ENCODE peak calls at places on chromosome 20, in ten cellular contexts. N is pancreas; J is left lung; Q is CD4-positive, alpha-beta T cell; A is thoracic aorta; T is heart right ventricle; X is IMR-90; D is neural progenitor cell; Z is GM23338; I is right lobe of liver. V is an unnamed sample.

GRCh38 chr20:63493563-63494020 is 5.3 kb downstream of the EEF1A2 start:
- DNase-seq in D (no peak), A (no peak), X (no peak), I (no peak), Q (no peak), N (no peak), J (peak; percentile 68), T (no peak), Z (no peak), V (no peak)

GRCh38 chr20:32277361-32278198 is at the start of gene KIF3B:
- DNase-seq in I (peak; percentile 90), X (peak; percentile 90), A (peak; percentile 66), T (peak; percentile 85), Z (peak; percentile 98), Q (peak; percentile 83), D (peak; percentile 91), N (peak; percentile 87), J (peak; percentile 92), V (peak; percentile 90)

GRCh38 chr20:41072099-41072798 is 43.6 kb downstream of the TOP1 start:
- DNase-seq in J (no peak), N (no peak), T (no peak), X (peak; percentile 88), I (no peak), Z (no peak), D (no peak), A (peak; percentile 14), Q (no peak), V (no peak)

GRCh38 chr20:32571566-32571965 is 13.6 kb downstream of the NOL4L start:
- DNase-seq in N (no peak), J (peak; percentile 4), X (no peak), A (no peak), T (no peak), D (no peak), Z (no peak), Q (no peak), I (no peak), V (no peak)

GRCh38 chr20:58135441-58136170 is 92.8 kb downstream of the ANKRD60 start:
- DNase-seq in T (no peak), Q (no peak), A (no peak), N (no peak), I (peak; percentile 24), X (no peak), Z (no peak), J (no peak), D (no peak), V (peak; percentile 53)

GRCh38 chr20:3352203-3352602 is 55.3 kb downstream of the DNAAF9 start:
- DNase-seq in X (no peak), Q (no peak), A (no peak), J (no peak), I (peak; percentile 50), D (no peak), Z (no peak), T (no peak), N (no peak), V (no peak)

GRCh38 chr20:33110147-33110825 is 30.8 kb downstream of the BPIFB4 start:
- DNase-seq in X (no peak), J (no peak), T (no peak), D (no peak), Q (no peak), A (no peak), N (no peak), Z (no peak), I (no peak), V (no peak)

GRCh38 chr20:51481311-51481997 is 61.1 kb downstream of the NFATC2 start:
- DNase-seq in Z (no peak), X (no peak), N (no peak), T (no peak), I (no peak), D (no peak), J (no peak), A (no peak), Q (peak; percentile 32), V (no peak)

DNA sequence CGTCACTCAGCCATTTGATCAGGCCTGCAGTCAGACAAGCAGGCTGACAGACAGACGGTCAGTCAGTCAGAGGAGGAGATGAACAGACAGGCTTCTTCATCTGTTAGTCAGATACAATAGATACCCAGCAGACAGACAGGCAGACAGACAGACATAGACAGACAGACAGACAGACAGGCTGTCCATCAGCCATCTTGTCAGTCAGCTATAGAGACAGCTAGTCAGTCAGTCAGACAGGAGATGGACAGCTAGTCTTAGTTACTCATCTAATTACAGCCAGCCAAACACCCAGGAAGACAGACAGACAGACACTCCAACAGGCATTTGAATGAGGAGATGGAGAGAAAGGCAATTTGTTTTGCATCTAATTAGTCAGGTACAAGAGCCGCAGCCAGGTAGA is 36.4 kb downstream of the KCNB1 start:
- DNase-seq in X (no peak), Z (no peak), D (no peak), I (no peak), Q (no peak), T (no peak), A (no peak), N (no peak), J (no peak), V (no peak)
- H3K27me3 ChIP-seq in X (peaks cover 47% of the 10 kb centered on the region), Z (no peaks in the 10 kb centered on the region), D (no peaks in the 10 kb centered on the region), I (no peaks in the 10 kb centered on the region), Q (peaks cover 10% of the 10 kb centered on the region), T (no peaks in the 10 kb centered on the region), A (no peaks in the 10 kb centered on the region), N (no peaks in the 10 kb centered on the region), J (peaks cover 33% of the 10 kb centered on the region), V (no peaks in the 10 kb centered on the region)

DNA sequence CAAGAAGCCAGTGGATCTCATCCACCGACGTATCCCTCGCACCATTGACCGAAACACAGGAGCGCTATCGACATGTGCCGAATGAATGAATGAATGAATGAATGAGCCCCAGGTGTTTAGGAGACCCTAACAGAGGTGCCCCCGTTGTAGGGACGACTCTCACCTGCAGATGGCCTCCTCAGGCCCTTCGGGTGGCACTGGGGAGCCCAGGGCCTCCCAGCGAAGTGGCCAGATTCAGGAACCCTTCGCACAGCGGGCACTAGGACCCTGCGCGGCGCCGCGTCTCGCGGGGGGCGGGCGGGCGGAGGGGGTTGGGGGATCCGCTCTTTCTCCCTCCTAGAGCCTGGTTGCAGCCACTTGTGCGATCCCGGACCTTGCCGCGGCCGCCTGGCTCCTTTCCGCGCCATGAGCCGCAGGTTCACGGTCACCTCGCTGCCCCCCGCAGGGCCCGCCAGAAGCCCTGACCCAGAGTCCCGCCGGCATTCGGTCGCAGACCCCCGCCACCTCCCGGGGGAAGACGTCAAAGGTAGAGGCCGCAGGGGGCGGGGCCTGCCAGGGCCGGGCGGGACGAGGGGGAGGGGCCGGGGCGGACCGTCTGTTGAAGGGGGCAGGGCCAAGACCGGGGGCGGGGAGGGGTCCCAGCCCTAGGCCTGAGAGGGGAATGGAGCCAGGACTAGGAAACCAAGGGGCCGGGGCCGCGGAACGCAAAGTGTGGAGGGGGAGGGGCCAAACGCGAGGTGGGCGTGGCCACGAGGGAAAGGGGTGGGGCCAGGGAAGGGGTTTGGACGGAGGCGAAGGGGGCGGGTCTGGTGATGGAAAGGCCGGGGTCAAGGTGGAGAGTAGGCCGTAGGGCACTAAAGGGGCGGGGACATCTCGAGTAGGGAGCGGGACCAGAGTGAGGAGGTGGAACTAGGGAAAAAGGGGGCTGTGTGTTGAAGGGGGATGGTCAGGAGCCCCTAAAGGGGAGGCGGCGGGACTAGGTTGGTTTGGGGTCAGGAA is 7.4 kb upstream of the SLC12A5 start:
- DNase-seq in Q (peak; percentile 28), D (peak; percentile 96), J (peak; percentile 85), N (peak; percentile 11), X (no peak), I (no peak), A (no peak), Z (peak; percentile 97), T (no peak), V (no peak)
- TF ChIP-seq CTCF in Q (no peak), D (peak; percentile 12), J (no peak), N (no peak), X (no peak), I (no peak), A (no peak), Z (peak; percentile 45), T (no peak), V (no peak)

GRCh38 chr20:20196610-20197009 is 144.3 kb downstream of the CFAP61 start:
- DNase-seq in D (no peak), Z (no peak), I (no peak), T (no peak), A (no peak), Q (no peak), N (no peak), J (no peak), X (no peak), V (no peak)

GRCh38 chr20:20198011-20198410 is 145.7 kb downstream of the CFAP61 start:
- DNase-seq in A (no peak), Z (no peak), J (no peak), I (no peak), N (no peak), X (no peak), D (no peak), T (no peak), Q (no peak), V (no peak)

GRCh38 chr20:20201124-20201523 is 148.8 kb downstream of the CFAP61 start:
- DNase-seq in A (no peak), Z (no peak), T (no peak), N (no peak), Q (no peak), X (no peak), D (no peak), J (no peak), I (no peak), V (no peak)

GRCh38 chr20:20201639-20202038 is 149.3 kb downstream of the CFAP61 start:
- DNase-seq in J (no peak), D (no peak), I (no peak), Q (no peak), N (no peak), T (no peak), X (no peak), Z (no peak), A (no peak), V (no peak)

GRCh38 chr20:20199338-20200160 is 147.2 kb downstream of the CFAP61 start:
- DNase-seq in T (no peak), I (no peak), J (peak; percentile 69), Z (peak; percentile 28), X (no peak), A (no peak), D (peak; percentile 38), N (no peak), Q (no peak), V (no peak)
- H3K27me3 ChIP-seq in T (peaks cover 8% of the 10 kb centered on the region), I (no peaks in the 10 kb centered on the region), J (peaks cover 22% of the 10 kb centered on the region), Z (no peaks in the 10 kb centered on the region), X (peaks cover 6% of the 10 kb centered on the region), A (no peaks in the 10 kb centered on the region), D (no peaks in the 10 kb centered on the region), N (no peaks in the 10 kb centered on the region), Q (peaks cover 4% of the 10 kb centered on the region), V (no peaks in the 10 kb centered on the region)

GRCh38 chr20:62475819-62476073 is at the start of gene GATA5:
- DNase-seq in A (no peak), T (no peak), Z (no peak), Q (no peak), X (no peak), J (no peak), N (no peak), D (no peak), I (no peak), V (no peak)

GRCh38 chr20:62479218-62479617 is 3.4 kb upstream of the GATA5 start:
- DNase-seq in A (no peak), D (no peak), J (no peak), X (no peak), T (no peak), Q (no peak), N (no peak), Z (no peak), I (no peak), V (no peak)

GRCh38 chr20:62476074-62476838 is 461 bp upstream of the GATA5 start:
- DNase-seq in X (no peak), D (peak; percentile 83), Q (no peak), I (no peak), Z (peak; percentile 65), T (peak; percentile 61), J (no peak), N (no peak), A (no peak), V (no peak)

GRCh38 chr20:62480318-62480717 is 4.5 kb upstream of the GATA5 start:
- DNase-seq in A (no peak), Q (no peak), Z (no peak), J (no peak), D (no peak), N (no peak), I (no peak), T (no peak), X (no peak), V (no peak)

GRCh38 chr20:62477669-62478450 is 2.1 kb upstream of the GATA5 start:
- DNase-seq in A (no peak), X (no peak), I (no peak), Q (no peak), J (no peak), Z (peak; percentile 69), T (no peak), N (no peak), D (peak; percentile 74), V (no peak)
- TF ChIP-seq CTCF in A (no peak), X (no peak), I (no peak), Q (no peak), J (no peak), Z (peak; percentile 26), T (no peak), N (no peak), D (peak; percentile 36), V (peak; percentile 33)